ENCODE peak calls at places on chromosomes 6 and 20, in ten cellular contexts. One of them, this sample, is unnamed.

GRCh38 chr6:149990672-149991402 is 27.1 kb downstream of the ULBP1 start:
- DNase-seq in adrenal gland: no peak
- DNase-seq in MM.1S: peak
- DNase-seq in mammary epithelial cell: no peak
- DNase-seq in psoas muscle: no peak
- DNase-seq in ovary: no peak
- DNase-seq in cardiac muscle cell: peak
- DNase-seq in body of pancreas: peak
- DNase-seq in Panc1: no peak
- DNase-seq in pancreas: no peak
- DNase-seq in this sample: no peak

GRCh38 chr6:166879594-166879993 is 76.8 kb downstream of the RNASET2 start:
- DNase-seq in psoas muscle: no peak
- DNase-seq in ovary: no peak
- DNase-seq in pancreas: no peak
- DNase-seq in MM.1S: no peak
- DNase-seq in cardiac muscle cell: no peak
- DNase-seq in body of pancreas: no peak
- DNase-seq in mammary epithelial cell: no peak
- DNase-seq in Panc1: no peak
- DNase-seq in adrenal gland: no peak
- DNase-seq in this sample: no peak

GRCh38 chr20:62561182-62561581 is 81.1 kb upstream of the SLCO4A1 start:
- DNase-seq in cardiac muscle cell: no peak
- DNase-seq in Panc1: no peak
- DNase-seq in ovary: no peak
- DNase-seq in adrenal gland: no peak
- DNase-seq in pancreas: no peak
- DNase-seq in psoas muscle: no peak
- DNase-seq in body of pancreas: no peak
- DNase-seq in mammary epithelial cell: no peak
- DNase-seq in MM.1S: no peak
- DNase-seq in this sample: no peak

GRCh38 chr6:139977887-139978332 is 603.5 kb upstream of the CITED2 start:
- DNase-seq in MM.1S: no peak
- DNase-seq in adrenal gland: no peak
- DNase-seq in psoas muscle: no peak
- DNase-seq in mammary epithelial cell: peak
- DNase-seq in Panc1: peak
- DNase-seq in ovary: no peak
- DNase-seq in cardiac muscle cell: no peak
- DNase-seq in body of pancreas: peak
- DNase-seq in pancreas: no peak
- DNase-seq in this sample: no peak

GRCh38 chr20:37647946-37648345 is 45.9 kb upstream of the CTNNBL1 start:
- DNase-seq in body of pancreas: no peak
- DNase-seq in mammary epithelial cell: no peak
- DNase-seq in pancreas: no peak
- DNase-seq in adrenal gland: no peak
- DNase-seq in cardiac muscle cell: no peak
- DNase-seq in Panc1: no peak
- DNase-seq in psoas muscle: no peak
- DNase-seq in ovary: no peak
- DNase-seq in MM.1S: no peak
- DNase-seq in this sample: no peak

GRCh38 chr6:1053587-1053986 is 258.3 kb upstream of the FOXQ1 start:
- DNase-seq in psoas muscle: no peak
- DNase-seq in ovary: no peak
- DNase-seq in Panc1: no peak
- DNase-seq in cardiac muscle cell: no peak
- DNase-seq in adrenal gland: no peak
- DNase-seq in pancreas: no peak
- DNase-seq in MM.1S: no peak
- DNase-seq in mammary epithelial cell: no peak
- DNase-seq in body of pancreas: no peak
- DNase-seq in this sample: no peak

GRCh38 chr6:31246051-31246495 is 25.8 kb downstream of the HLA-C start:
- DNase-seq in ovary: no peak
- DNase-seq in psoas muscle: no peak
- DNase-seq in pancreas: no peak
- DNase-seq in mammary epithelial cell: peak
- DNase-seq in body of pancreas: no peak
- DNase-seq in MM.1S: no peak
- DNase-seq in cardiac muscle cell: no peak
- DNase-seq in Panc1: peak
- DNase-seq in adrenal gland: no peak
- DNase-seq in this sample: no peak

GRCh38 chr6:165497472-165497871 is 165.6 kb downstream of the PDE10A start:
- DNase-seq in ovary: no peak
- DNase-seq in cardiac muscle cell: no peak
- DNase-seq in body of pancreas: no peak
- DNase-seq in psoas muscle: no peak
- DNase-seq in MM.1S: no peak
- DNase-seq in Panc1: peak
- DNase-seq in adrenal gland: no peak
- DNase-seq in mammary epithelial cell: no peak
- DNase-seq in pancreas: no peak
- DNase-seq in this sample: no peak

GRCh38 chr6:15032015-15032414 is 213.9 kb upstream of the JARID2 start:
- DNase-seq in Panc1: no peak
- DNase-seq in pancreas: no peak
- DNase-seq in mammary epithelial cell: no peak
- DNase-seq in cardiac muscle cell: no peak
- DNase-seq in MM.1S: no peak
- DNase-seq in ovary: no peak
- DNase-seq in adrenal gland: no peak
- DNase-seq in body of pancreas: no peak
- DNase-seq in psoas muscle: no peak
- DNase-seq in this sample: no peak

GRCh38 chr20:6509375-6509774 is 258.1 kb upstream of the BMP2 start:
- DNase-seq in body of pancreas: no peak
- DNase-seq in mammary epithelial cell: no peak
- DNase-seq in pancreas: no peak
- DNase-seq in ovary: no peak
- DNase-seq in psoas muscle: no peak
- DNase-seq in adrenal gland: no peak
- DNase-seq in MM.1S: no peak
- DNase-seq in cardiac muscle cell: no peak
- DNase-seq in Panc1: no peak
- DNase-seq in this sample: no peak

GRCh38 chr6:29757701-29758293 is 34.6 kb downstream of the HLA-F start:
- DNase-seq in ovary: no peak
- DNase-seq in adrenal gland: no peak
- DNase-seq in psoas muscle: no peak
- DNase-seq in Panc1: no peak
- DNase-seq in pancreas: no peak
- DNase-seq in mammary epithelial cell: no peak
- DNase-seq in cardiac muscle cell: no peak
- DNase-seq in MM.1S: no peak
- DNase-seq in body of pancreas: no peak
- DNase-seq in this sample: no peak

GRCh38 chr6:136795996-136796395 is 3.7 kb upstream of the MAP3K5 start:
- DNase-seq in mammary epithelial cell: no peak
- DNase-seq in ovary: no peak
- DNase-seq in adrenal gland: no peak
- DNase-seq in pancreas: no peak
- DNase-seq in cardiac muscle cell: no peak
- DNase-seq in Panc1: no peak
- DNase-seq in MM.1S: no peak
- DNase-seq in psoas muscle: no peak
- DNase-seq in body of pancreas: no peak
- DNase-seq in this sample: no peak

GRCh38 chr6:36724514-36725385 is 27.1 kb downstream of the RAB44 start:
- DNase-seq in MM.1S: peak
- DNase-seq in body of pancreas: peak
- DNase-seq in mammary epithelial cell: peak
- DNase-seq in ovary: peak
- DNase-seq in psoas muscle: peak
- DNase-seq in adrenal gland: peak
- DNase-seq in Panc1: peak
- DNase-seq in cardiac muscle cell: peak
- DNase-seq in pancreas: peak
- DNase-seq in this sample: no peak

GRCh38 chr6:148727104-148727503 is 19.7 kb upstream of the UST start:
- DNase-seq in MM.1S: no peak
- DNase-seq in adrenal gland: no peak
- DNase-seq in pancreas: no peak
- DNase-seq in cardiac muscle cell: no peak
- DNase-seq in ovary: no peak
- DNase-seq in body of pancreas: no peak
- DNase-seq in mammary epithelial cell: no peak
- DNase-seq in psoas muscle: no peak
- DNase-seq in Panc1: no peak
- DNase-seq in this sample: no peak

GRCh38 chr20:51876511-51876910 is 74.2 kb upstream of the SALL4 start:
- DNase-seq in psoas muscle: no peak
- DNase-seq in ovary: no peak
- DNase-seq in mammary epithelial cell: no peak
- DNase-seq in body of pancreas: no peak
- DNase-seq in adrenal gland: no peak
- DNase-seq in cardiac muscle cell: no peak
- DNase-seq in Panc1: no peak
- DNase-seq in pancreas: no peak
- DNase-seq in MM.1S: no peak
- DNase-seq in this sample: no peak

GRCh38 chr6:80974579-80974978 is 777.9 kb downstream of the TENT5A start:
- DNase-seq in Panc1: no peak
- DNase-seq in pancreas: no peak
- DNase-seq in mammary epithelial cell: no peak
- DNase-seq in body of pancreas: no peak
- DNase-seq in psoas muscle: no peak
- DNase-seq in ovary: no peak
- DNase-seq in MM.1S: no peak
- DNase-seq in adrenal gland: no peak
- DNase-seq in cardiac muscle cell: no peak
- DNase-seq in this sample: no peak

GRCh38 chr6:30670760-30671527 is 1.9 kb downstream of the DHX16 start:
- DNase-seq in pancreas: no peak
- DNase-seq in Panc1: no peak
- DNase-seq in ovary: no peak
- DNase-seq in mammary epithelial cell: no peak
- DNase-seq in MM.1S: no peak
- DNase-seq in cardiac muscle cell: no peak
- DNase-seq in adrenal gland: no peak
- DNase-seq in body of pancreas: no peak
- DNase-seq in psoas muscle: no peak
- DNase-seq in this sample: no peak

GRCh38 chr20:57383447-57384347 is 7.5 kb upstream of the RBM38 start:
- DNase-seq in mammary epithelial cell: no peak
- DNase-seq in pancreas: no peak
- DNase-seq in cardiac muscle cell: no peak
- DNase-seq in Panc1: no peak
- DNase-seq in MM.1S: peak
- DNase-seq in psoas muscle: no peak
- DNase-seq in body of pancreas: no peak
- DNase-seq in ovary: no peak
- DNase-seq in adrenal gland: no peak
- DNase-seq in this sample: no peak

GRCh38 chr20:1033751-1034419 is 31.8 kb upstream of the RSPO4 start:
- DNase-seq in body of pancreas: no peak
- DNase-seq in pancreas: no peak
- DNase-seq in psoas muscle: no peak
- DNase-seq in mammary epithelial cell: no peak
- DNase-seq in ovary: no peak
- DNase-seq in Panc1: no peak
- DNase-seq in cardiac muscle cell: no peak
- DNase-seq in adrenal gland: peak
- DNase-seq in MM.1S: no peak
- DNase-seq in this sample: no peak

GRCh38 chr6:38068854-38069253 is 249.3 kb downstream of the ZFAND3 start:
- DNase-seq in Panc1: no peak
- DNase-seq in cardiac muscle cell: no peak
- DNase-seq in psoas muscle: no peak
- DNase-seq in adrenal gland: peak
- DNase-seq in body of pancreas: no peak
- DNase-seq in mammary epithelial cell: no peak
- DNase-seq in ovary: no peak
- DNase-seq in MM.1S: no peak
- DNase-seq in pancreas: no peak
- DNase-seq in this sample: no peak
- TF ChIP-seq CTCF in Panc1: peak
- TF ChIP-seq CTCF in cardiac muscle cell: peak
- TF ChIP-seq CTCF in psoas muscle: no peak
- TF ChIP-seq CTCF in adrenal gland: peak
- TF ChIP-seq CTCF in body of pancreas: peak
- TF ChIP-seq CTCF in mammary epithelial cell: peak
- TF ChIP-seq CTCF in ovary: no peak
- TF ChIP-seq CTCF in MM.1S: no peak
- TF ChIP-seq CTCF in pancreas: no peak
- TF ChIP-seq CTCF in this sample: no peak

GRCh38 chr20:10448270-10449156 is 13.4 kb downstream of the SLX4IP start:
- DNase-seq in Panc1: no peak
- DNase-seq in pancreas: no peak
- DNase-seq in adrenal gland: no peak
- DNase-seq in psoas muscle: no peak
- DNase-seq in body of pancreas: no peak
- DNase-seq in mammary epithelial cell: no peak
- DNase-seq in cardiac muscle cell: no peak
- DNase-seq in MM.1S: no peak
- DNase-seq in ovary: no peak
- DNase-seq in this sample: no peak
- H3K27ac ChIP-seq in Panc1: peak
- H3K27ac ChIP-seq in pancreas: no peak
- H3K27ac ChIP-seq in adrenal gland: no peak
- H3K27ac ChIP-seq in psoas muscle: no peak
- H3K27ac ChIP-seq in body of pancreas: no peak
- H3K27ac ChIP-seq in mammary epithelial cell: no peak
- H3K27ac ChIP-seq in cardiac muscle cell: no peak
- H3K27ac ChIP-seq in MM.1S: no peak
- H3K27ac ChIP-seq in ovary: no peak
- H3K27ac ChIP-seq in this sample: no peak

DNA sequence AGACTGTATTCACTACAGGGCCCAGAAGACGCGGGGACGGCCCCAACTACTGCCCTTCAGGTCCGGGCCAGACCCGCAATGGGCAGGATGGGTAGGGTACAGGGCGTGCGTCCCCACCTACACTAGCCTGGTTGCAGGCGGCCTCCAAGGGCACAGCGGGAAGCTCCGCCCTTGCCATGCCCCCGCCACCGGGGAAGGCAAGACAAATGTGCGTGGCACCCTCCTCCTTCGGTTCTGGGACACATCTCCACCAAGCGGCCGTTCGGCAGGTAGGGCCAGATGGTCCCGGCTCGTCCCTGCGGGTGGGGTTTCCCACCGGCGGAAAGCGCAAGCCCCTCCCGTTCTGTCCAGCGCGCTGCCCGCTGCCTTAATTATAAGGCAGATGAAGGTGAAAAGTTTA is 5.6 kb downstream of the NXT1 start:
- DNase-seq in mammary epithelial cell: no peak
- DNase-seq in MM.1S: no peak
- DNase-seq in pancreas: no peak
- DNase-seq in body of pancreas: no peak
- DNase-seq in psoas muscle: no peak
- DNase-seq in Panc1: no peak
- DNase-seq in adrenal gland: no peak
- DNase-seq in ovary: no peak
- DNase-seq in cardiac muscle cell: no peak
- DNase-seq in this sample: no peak
- TF ChIP-seq CTCF in mammary epithelial cell: no peak
- TF ChIP-seq CTCF in MM.1S: no peak
- TF ChIP-seq CTCF in pancreas: no peak
- TF ChIP-seq CTCF in body of pancreas: no peak
- TF ChIP-seq CTCF in psoas muscle: no peak
- TF ChIP-seq CTCF in Panc1: no peak
- TF ChIP-seq CTCF in adrenal gland: no peak
- TF ChIP-seq CTCF in ovary: no peak
- TF ChIP-seq CTCF in cardiac muscle cell: no peak
- TF ChIP-seq CTCF in this sample: no peak

GRCh38 chr20:3045042-3045815 is 623 bp upstream of the MRPS26 start:
- DNase-seq in MM.1S: peak
- DNase-seq in ovary: no peak
- DNase-seq in mammary epithelial cell: peak
- DNase-seq in cardiac muscle cell: peak
- DNase-seq in Panc1: no peak
- DNase-seq in pancreas: no peak
- DNase-seq in psoas muscle: peak
- DNase-seq in adrenal gland: peak
- DNase-seq in body of pancreas: peak
- DNase-seq in this sample: peak
- H3K27ac ChIP-seq in MM.1S: peak
- H3K27ac ChIP-seq in ovary: peak
- H3K27ac ChIP-seq in mammary epithelial cell: peak
- H3K27ac ChIP-seq in cardiac muscle cell: peak
- H3K27ac ChIP-seq in Panc1: peak
- H3K27ac ChIP-seq in pancreas: peak
- H3K27ac ChIP-seq in psoas muscle: peak
- H3K27ac ChIP-seq in adrenal gland: peak
- H3K27ac ChIP-seq in body of pancreas: peak
- H3K27ac ChIP-seq in this sample: peak